ENCODE peak calls at places on chromosome 15, in ten cellular contexts. R, Y, T, X, B, L, E, Z, A and K are unnamed samples.

GRCh38 chr15:76059320-76060097 is at the start of gene TMEM266:
- DNase-seq in R (peak), Y (peak), T (no peak), X (no peak), B (no peak), L (peak), E (no peak), Z (peak), A (peak), K (peak)

GRCh38 chr15:67133738-67134576 is 68.6 kb downstream of the SMAD3 start:
- DNase-seq in R (peak), Y (peak), T (no peak), X (no peak), B (peak), L (no peak), E (peak), Z (peak), A (peak), K (no peak)

GRCh38 chr15:65639509-65639908 is 17.8 kb downstream of the SLC24A1 start:
- DNase-seq in R (no peak), Y (no peak), T (no peak), X (no peak), B (no peak), L (no peak), E (no peak), Z (no peak), A (no peak), K (no peak)

GRCh38 chr15:87597346-87598052 is 659.0 kb downstream of the NTRK3 start:
- DNase-seq in R (peak), Y (peak), T (no peak), X (no peak), B (no peak), L (no peak), E (no peak), Z (peak), A (no peak), K (no peak)

GRCh38 chr15:55290361-55291057 is 896 bp upstream of the RAB27A start:
- DNase-seq in R (peak), Y (peak), T (peak), X (peak), B (peak), L (peak), E (peak), Z (peak), A (peak), K (peak)

GRCh38 chr15:51793521-51793920 is 35.9 kb upstream of the TMOD3 start:
- DNase-seq in R (no peak), Y (no peak), T (peak), X (no peak), B (no peak), L (no peak), E (no peak), Z (no peak), A (no peak), K (no peak)

GRCh38 chr15:81516461-81516860 is 142.4 kb upstream of the TMC3 start:
- DNase-seq in R (no peak), Y (no peak), T (no peak), X (no peak), B (no peak), L (no peak), E (no peak), Z (no peak), A (no peak), K (no peak)

GRCh38 chr15:93312891-93313486 is 224.0 kb upstream of the RGMA start:
- DNase-seq in R (no peak), Y (no peak), T (no peak), X (no peak), B (no peak), L (no peak), E (no peak), Z (no peak), A (no peak), K (no peak)

GRCh38 chr15:49507261-49507660 is 84.2 kb downstream of the FGF7 start:
- DNase-seq in R (no peak), Y (no peak), T (no peak), X (no peak), B (no peak), L (no peak), E (no peak), Z (no peak), A (no peak), K (no peak)

GRCh38 chr15:95693917-95694316 is 636.6 kb upstream of the NR2F2 start:
- DNase-seq in R (no peak), Y (no peak), T (no peak), X (no peak), B (no peak), L (no peak), E (no peak), Z (peak), A (no peak), K (no peak)

GRCh38 chr15:69885182-69886041 is 212.3 kb downstream of the TLE3 start:
- DNase-seq in R (no peak), Y (peak), T (no peak), X (no peak), B (no peak), L (no peak), E (no peak), Z (no peak), A (no peak), K (no peak)

GRCh38 chr15:69232144-69232543 is 66.6 kb upstream of the PAQR5 start:
- DNase-seq in R (no peak), Y (no peak), T (no peak), X (no peak), B (no peak), L (no peak), E (no peak), Z (no peak), A (no peak), K (no peak)